ENCODE peak calls at places on chromosomes 1 and 21, in six cellular contexts. X is GM06990, I is OCI-LY7, O is Peyer's patch, B is lower lobe of right lung, A is heart left ventricle. H is an unnamed sample.

GRCh38 chr21:43716376-43717165 is 2.4 kb upstream of the PDXK start:
- DNase-seq in X (peak; percentile 81), I (peak; percentile 86), O (no peak), B (no peak), A (no peak), H (no peak)

GRCh38 chr1:197041486-197042353 is 25.3 kb downstream of the F13B start:
- DNase-seq in X (peak; percentile 12), I (no peak), O (no peak), B (no peak), A (no peak), H (no peak)

GRCh38 chr1:165444897-165445370 is at the start of gene RXRG:
- DNase-seq in X (no peak), I (no peak), O (no peak), B (peak; percentile 67), A (peak; percentile 52), H (no peak)

GRCh38 chr21:39014751-39015150 is 168.5 kb downstream of the PSMG1 start:
- DNase-seq in X (no peak), I (no peak), O (no peak), B (no peak), A (no peak), H (peak; percentile 71)

GRCh38 chr1:11862890-11863289 is 4.1 kb upstream of the NPPB start:
- DNase-seq in X (no peak), I (no peak), O (no peak), B (no peak), A (no peak), H (no peak)

GRCh38 chr1:110548381-110548780 is 29.4 kb upstream of the KCNA10 start:
- DNase-seq in X (no peak), I (peak; percentile 26), O (no peak), B (no peak), A (no peak), H (no peak)

GRCh38 chr1:36691374-36691773 is 208.7 kb upstream of the CSF3R start:
- DNase-seq in X (no peak), I (no peak), O (no peak), B (no peak), A (no peak), H (no peak)

GRCh38 chr1:29767088-29767685 is 530.9 kb downstream of the PTPRU start:
- DNase-seq in X (no peak), I (no peak), O (no peak), B (no peak), A (no peak), H (no peak)

GRCh38 chr1:71307451-71307850 is 226.6 kb upstream of the ZRANB2 start:
- DNase-seq in X (no peak), I (peak; percentile 0), O (no peak), B (no peak), A (peak; percentile 21), H (no peak)

GRCh38 chr1:52037402-52037814 is 3.8 kb upstream of the KTI12 start:
- DNase-seq in X (no peak), I (no peak), O (no peak), B (no peak), A (no peak), H (no peak)

GRCh38 chr1:53799141-53799540 is 39.0 kb downstream of the NDC1 start:
- DNase-seq in X (no peak), I (no peak), O (no peak), B (no peak), A (no peak), H (no peak)

GRCh38 chr1:11488966-11489625 is 10.1 kb downstream of the DISP3 start:
- DNase-seq in X (no peak), I (no peak), O (no peak), B (no peak), A (no peak), H (no peak)

GRCh38 chr21:14773777-14774345 is 227.7 kb upstream of the SAMSN1 start:
- DNase-seq in X (no peak), I (peak; percentile 63), O (peak; percentile 72), B (peak; percentile 62), A (peak; percentile 32), H (no peak)

GRCh38 chr1:22168412-22168973 is 25.6 kb upstream of the WNT4 start:
- DNase-seq in X (no peak), I (no peak), O (no peak), B (no peak), A (no peak), H (no peak)

GRCh38 chr1:22164841-22165808 is 22.2 kb upstream of the WNT4 start:
- DNase-seq in X (no peak), I (no peak), O (no peak), B (no peak), A (no peak), H (no peak)

GRCh38 chr1:22163578-22163977 is 20.7 kb upstream of the WNT4 start:
- DNase-seq in X (no peak), I (no peak), O (no peak), B (no peak), A (no peak), H (no peak)

GRCh38 chr1:22163137-22163536 is 20.2 kb upstream of the WNT4 start:
- DNase-seq in X (no peak), I (no peak), O (no peak), B (no peak), A (no peak), H (no peak)

DNA sequence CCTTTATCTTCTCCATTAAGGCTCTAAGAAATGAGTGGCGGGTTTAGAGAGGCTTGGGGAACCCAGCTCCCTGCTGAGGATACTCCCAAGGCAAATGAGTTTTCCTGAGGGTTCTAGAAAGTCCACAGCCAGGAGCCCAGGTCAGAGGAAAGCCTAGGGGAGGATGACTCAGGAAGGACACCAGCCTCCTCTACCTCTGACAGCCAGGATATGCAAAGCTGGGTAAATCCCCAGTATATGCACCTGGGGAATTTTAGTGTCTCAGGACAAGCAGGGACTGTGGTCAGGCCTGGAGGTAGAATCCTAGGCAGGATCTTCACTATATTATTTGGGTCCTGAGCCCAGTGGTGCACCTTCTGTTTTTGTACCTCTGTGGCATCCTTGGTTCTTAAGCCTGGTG is 23.5 kb upstream of the WNT4 start:
- DNase-seq in X (no peak), I (no peak), O (no peak), B (no peak), A (no peak), H (no peak)
- H3K4me3 ChIP-seq in X (no peak overlapping the region), I (no peak overlapping the region), O (no peak overlapping the region), B (no peak overlapping the region), A (no peak overlapping the region), H (no peak overlapping the region)

GRCh38 chr1:59046730-59047157 is 250.2 kb upstream of the FGGY start:
- DNase-seq in X (peak; percentile 59), I (peak; percentile 5), O (peak; percentile 59), B (no peak), A (no peak), H (no peak)
- TF ChIP-seq CTCF in X (peak; percentile 47), I (no peak), O (peak; percentile 34), B (peak; percentile 28), A (no peak), H (peak; percentile 4)

GRCh38 chr1:200890818-200891773 is 3.6 kb upstream of the INAVA start:
- DNase-seq in X (peak; percentile 74), I (no peak), O (no peak), B (no peak), A (no peak), H (no peak)

GRCh38 chr1:200893411-200893901 is 1.2 kb upstream of the INAVA start:
- DNase-seq in X (no peak), I (no peak), O (no peak), B (no peak), A (no peak), H (no peak)

GRCh38 chr1:200891774-200892157 is 2.9 kb upstream of the INAVA start:
- DNase-seq in X (no peak), I (no peak), O (no peak), B (no peak), A (no peak), H (no peak)

GRCh38 chr1:200892546-200892945 is 2.2 kb upstream of the INAVA start:
- DNase-seq in X (no peak), I (no peak), O (no peak), B (no peak), A (no peak), H (no peak)

GRCh38 chr1:200892958-200893357 is 1.7 kb upstream of the INAVA start:
- DNase-seq in X (no peak), I (no peak), O (no peak), B (no peak), A (no peak), H (no peak)
- H3K4me3 ChIP-seq in X (no peak overlapping the region), I (no peak overlapping the region), O (peak overlapping the region; percentile 76), B (no peak overlapping the region), A (no peak overlapping the region), H (peak overlapping the region; percentile 77)

DNA sequence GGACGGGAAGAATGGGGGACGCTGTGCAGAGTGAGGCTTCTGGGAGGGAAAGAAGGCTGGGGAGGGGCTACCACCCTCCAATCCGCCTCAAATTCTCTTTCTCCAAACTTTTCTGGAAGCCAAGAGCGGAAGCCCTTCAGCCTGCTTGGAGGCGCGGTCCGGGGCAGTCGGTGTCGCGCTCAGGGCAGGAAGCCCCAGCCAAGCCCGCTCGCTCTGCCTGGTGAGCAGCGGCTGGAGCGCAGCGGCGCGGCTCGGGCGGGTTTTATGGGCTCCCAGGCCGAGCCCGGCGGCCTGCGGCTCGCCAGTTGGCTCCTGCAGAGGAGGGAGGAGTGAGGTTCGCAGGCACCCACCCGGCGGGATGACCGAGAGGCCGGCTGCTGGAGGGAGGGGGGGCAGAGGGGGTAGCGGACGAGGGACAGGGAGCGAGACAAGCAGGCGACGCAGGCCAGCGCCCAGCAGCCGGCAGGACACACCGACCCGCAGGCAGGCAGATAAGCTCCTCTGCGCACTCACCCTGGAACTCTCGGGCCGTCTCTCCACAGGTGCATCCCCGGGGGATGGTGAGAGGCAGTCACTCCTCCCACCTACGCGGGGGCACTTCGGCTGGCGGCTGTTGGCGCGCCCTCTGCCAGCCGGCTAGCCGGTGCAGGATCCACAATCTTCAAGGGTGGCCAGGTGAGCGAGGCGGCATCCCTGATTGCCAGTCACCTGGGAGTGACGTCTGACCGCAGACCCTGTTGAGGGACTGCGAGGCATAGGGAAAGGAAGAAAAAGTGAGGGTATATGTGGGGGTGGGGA is at the start of gene AVPR1B:
- DNase-seq in X (peak; percentile 20), I (no peak), O (peak; percentile 41), B (no peak), A (peak; percentile 44), H (no peak)
- TF ChIP-seq CTCF in X (peak; percentile 14), I (no peak), O (no peak), B (peak; percentile 15), A (no peak), H (peak; percentile 45)

DNA sequence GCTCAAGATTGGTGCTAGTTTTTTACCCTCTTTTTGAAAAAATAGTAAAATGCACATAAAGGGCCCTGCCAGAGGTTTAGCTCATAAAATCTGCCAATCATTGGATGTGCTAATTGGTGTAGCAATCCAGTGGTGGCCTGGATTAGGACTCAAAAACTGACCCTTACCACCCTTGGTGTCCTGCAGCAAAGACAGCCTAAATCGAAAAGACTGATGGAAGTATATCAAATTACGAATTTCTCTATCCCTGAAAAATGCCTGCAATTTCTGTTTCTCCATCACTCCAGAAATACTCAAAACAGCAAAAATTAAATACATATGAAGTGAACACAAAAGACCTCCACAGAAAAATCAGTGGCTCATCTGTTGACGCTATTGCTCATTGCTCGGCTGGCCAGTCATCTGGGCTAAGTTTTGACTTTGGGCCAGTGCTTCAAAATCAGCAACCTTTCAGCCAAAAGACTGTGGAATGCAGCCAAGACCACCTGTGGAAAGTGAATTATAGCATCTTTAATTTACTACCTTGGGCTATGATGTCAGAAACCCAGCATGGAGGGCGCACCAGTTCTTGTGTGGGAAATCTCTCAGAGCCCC is 30.0 kb downstream of the WLS start:
- DNase-seq in X (no peak), I (no peak), O (no peak), B (no peak), A (no peak), H (no peak)
- H3K4me3 ChIP-seq in X (no peak overlapping the region), I (no peak overlapping the region), O (no peak overlapping the region), B (no peak overlapping the region), A (no peak overlapping the region), H (no peak overlapping the region)